ENCODE peak calls at places on chromosomes 11 and 22, in four cellular contexts. One of them, this sample, is unnamed.

GRCh38 chr11:87180743-87181142 is 143.0 kb downstream of the TMEM135 start:
- DNase-seq in Calu3: no peak
- DNase-seq in GDM1: no peak
- DNase-seq in dorsolateral prefrontal cortex: no peak
- DNase-seq in this sample: no peak

GRCh38 chr11:118200901-118201680 is 23.7 kb downstream of the JAML start:
- DNase-seq in Calu3: no peak
- DNase-seq in GDM1: no peak
- DNase-seq in dorsolateral prefrontal cortex: no peak
- DNase-seq in this sample: no peak

GRCh38 chr11:57116654-57117053 is 65.1 kb upstream of the LRRC55 start:
- DNase-seq in Calu3: peak
- DNase-seq in dorsolateral prefrontal cortex: no peak
- DNase-seq in GDM1: peak
- DNase-seq in this sample: no peak

GRCh38 chr11:37306563-37306962 is 708.5 kb upstream of the RAG2 start:
- DNase-seq in GDM1: no peak
- DNase-seq in dorsolateral prefrontal cortex: no peak
- DNase-seq in Calu3: no peak
- DNase-seq in this sample: no peak

GRCh38 chr22:27850000-27850465 is 48.5 kb upstream of the MN1 start:
- DNase-seq in GDM1: no peak
- DNase-seq in dorsolateral prefrontal cortex: no peak
- DNase-seq in Calu3: no peak
- DNase-seq in this sample: no peak

GRCh38 chr11:119479685-119480275 is 56.8 kb upstream of the THY1 start:
- DNase-seq in GDM1: no peak
- DNase-seq in dorsolateral prefrontal cortex: peak
- DNase-seq in Calu3: no peak
- DNase-seq in this sample: no peak

GRCh38 chr22:36998620-36999351 is 20.5 kb downstream of the TST start:
- DNase-seq in Calu3: no peak
- DNase-seq in dorsolateral prefrontal cortex: no peak
- DNase-seq in GDM1: no peak
- DNase-seq in this sample: no peak

GRCh38 chr11:75450826-75451783 is 18.1 kb upstream of the KLHL35 start:
- DNase-seq in GDM1: peak
- DNase-seq in dorsolateral prefrontal cortex: no peak
- DNase-seq in Calu3: peak
- DNase-seq in this sample: no peak

GRCh38 chr11:47109882-47110281 is 66.8 kb downstream of the ARFGAP2 start:
- DNase-seq in Calu3: no peak
- DNase-seq in dorsolateral prefrontal cortex: no peak
- DNase-seq in GDM1: no peak
- DNase-seq in this sample: no peak

GRCh38 chr22:21725956-21726649 is 9.5 kb downstream of the YPEL1 start:
- DNase-seq in dorsolateral prefrontal cortex: no peak
- DNase-seq in GDM1: no peak
- DNase-seq in Calu3: no peak
- DNase-seq in this sample: no peak

GRCh38 chr22:42905702-42906183 is 48.7 kb upstream of the ARFGAP3 start:
- DNase-seq in Calu3: no peak
- DNase-seq in dorsolateral prefrontal cortex: no peak
- DNase-seq in GDM1: no peak
- DNase-seq in this sample: no peak

GRCh38 chr11:57513911-57514537 is 1.5 kb downstream of the SLC43A1 start:
- DNase-seq in Calu3: peak
- DNase-seq in dorsolateral prefrontal cortex: peak
- DNase-seq in GDM1: no peak
- DNase-seq in this sample: no peak

GRCh38 chr11:8041576-8041975 is 39.4 kb upstream of the TUB start:
- DNase-seq in Calu3: no peak
- DNase-seq in GDM1: no peak
- DNase-seq in dorsolateral prefrontal cortex: no peak
- DNase-seq in this sample: no peak

GRCh38 chr11:18617688-18618340 is 16.3 kb downstream of the SPTY2D1 start:
- DNase-seq in Calu3: no peak
- DNase-seq in GDM1: peak
- DNase-seq in dorsolateral prefrontal cortex: no peak
- DNase-seq in this sample: peak

GRCh38 chr11:86578727-86579405 is 93.5 kb downstream of the ME3 start:
- DNase-seq in GDM1: no peak
- DNase-seq in Calu3: no peak
- DNase-seq in dorsolateral prefrontal cortex: no peak
- DNase-seq in this sample: no peak

GRCh38 chr11:43035011-43035564 is 276.7 kb upstream of the API5 start:
- DNase-seq in GDM1: no peak
- DNase-seq in Calu3: peak
- DNase-seq in dorsolateral prefrontal cortex: no peak
- DNase-seq in this sample: no peak

GRCh38 chr11:66336234-66337102 is at the start of gene RIN1:
- DNase-seq in Calu3: peak
- DNase-seq in dorsolateral prefrontal cortex: peak
- DNase-seq in GDM1: no peak
- DNase-seq in this sample: peak

GRCh38 chr11:25183436-25183835 is 686.6 kb downstream of the LUZP2 start:
- DNase-seq in dorsolateral prefrontal cortex: no peak
- DNase-seq in Calu3: no peak
- DNase-seq in GDM1: no peak
- DNase-seq in this sample: no peak

GRCh38 chr11:84091212-84091986 is 805.2 kb upstream of the CCDC90B start:
- DNase-seq in GDM1: no peak
- DNase-seq in dorsolateral prefrontal cortex: no peak
- DNase-seq in Calu3: no peak
- DNase-seq in this sample: no peak

GRCh38 chr11:107999759-108000455 is 8.8 kb upstream of the CUL5 start:
- DNase-seq in Calu3: peak
- DNase-seq in GDM1: peak
- DNase-seq in dorsolateral prefrontal cortex: no peak
- DNase-seq in this sample: peak

GRCh38 chr22:24938741-24939341 is 7.7 kb downstream of the LHFPL7 start:
- DNase-seq in dorsolateral prefrontal cortex: no peak
- DNase-seq in GDM1: no peak
- DNase-seq in Calu3: peak
- DNase-seq in this sample: no peak

GRCh38 chr11:88313441-88313840 is 24.1 kb downstream of the CTSC start:
- DNase-seq in GDM1: no peak
- DNase-seq in Calu3: no peak
- DNase-seq in dorsolateral prefrontal cortex: peak
- DNase-seq in this sample: no peak

GRCh38 chr11:60971520-60971919 is at the start of gene CD6:
- DNase-seq in GDM1: peak
- DNase-seq in dorsolateral prefrontal cortex: no peak
- DNase-seq in Calu3: no peak
- DNase-seq in this sample: no peak

GRCh38 chr11:2437516-2437915 is 6.8 kb downstream of the TRPM5 start:
- DNase-seq in GDM1: no peak
- DNase-seq in dorsolateral prefrontal cortex: no peak
- DNase-seq in Calu3: no peak
- DNase-seq in this sample: no peak

GRCh38 chr22:29053048-29053702 is 8.5 kb downstream of the C22orf31 start:
- DNase-seq in GDM1: no peak
- DNase-seq in Calu3: no peak
- DNase-seq in dorsolateral prefrontal cortex: no peak
- DNase-seq in this sample: no peak

GRCh38 chr11:109956124-109956793 is 136.9 kb upstream of the ZC3H12C start:
- DNase-seq in GDM1: no peak
- DNase-seq in dorsolateral prefrontal cortex: no peak
- DNase-seq in Calu3: no peak
- DNase-seq in this sample: no peak

GRCh38 chr22:42364641-42365336 is 67.4 kb downstream of the NFAM1 start:
- DNase-seq in Calu3: no peak
- DNase-seq in GDM1: no peak
- DNase-seq in dorsolateral prefrontal cortex: no peak
- DNase-seq in this sample: no peak

GRCh38 chr22:26766510-26767350 is 109.3 kb downstream of the MIAT start:
- DNase-seq in dorsolateral prefrontal cortex: no peak
- DNase-seq in GDM1: no peak
- DNase-seq in Calu3: no peak
- DNase-seq in this sample: no peak

GRCh38 chr11:60970369-60970774 is 1.1 kb upstream of the CD6 start:
- DNase-seq in dorsolateral prefrontal cortex: no peak
- DNase-seq in Calu3: peak
- DNase-seq in GDM1: peak
- DNase-seq in this sample: no peak

GRCh38 chr22:37794376-37794775 is 13.4 kb upstream of the GCAT start:
- DNase-seq in dorsolateral prefrontal cortex: no peak
- DNase-seq in GDM1: no peak
- DNase-seq in Calu3: no peak
- DNase-seq in this sample: no peak

GRCh38 chr22:49024775-49025440 is 802.8 kb downstream of the BRD1 start:
- DNase-seq in Calu3: no peak
- DNase-seq in dorsolateral prefrontal cortex: peak
- DNase-seq in GDM1: no peak
- DNase-seq in this sample: no peak

GRCh38 chr22:37303821-37304274 is 21.5 kb downstream of the CYTH4 start:
- DNase-seq in GDM1: peak
- DNase-seq in dorsolateral prefrontal cortex: peak
- DNase-seq in Calu3: peak
- DNase-seq in this sample: no peak

GRCh38 chr11:124434699-124435098 is 10.0 kb upstream of the OR8B4 start:
- DNase-seq in GDM1: no peak
- DNase-seq in dorsolateral prefrontal cortex: no peak
- DNase-seq in Calu3: no peak
- DNase-seq in this sample: no peak

GRCh38 chr22:30572210-30572609 is 2.3 kb downstream of the GAL3ST1 start:
- DNase-seq in dorsolateral prefrontal cortex: no peak
- DNase-seq in GDM1: no peak
- DNase-seq in Calu3: no peak
- DNase-seq in this sample: no peak

GRCh38 chr22:21816787-21817496 is 50.5 kb downstream of the MAPK1 start:
- DNase-seq in GDM1: peak
- DNase-seq in dorsolateral prefrontal cortex: no peak
- DNase-seq in Calu3: peak
- DNase-seq in this sample: peak

GRCh38 chr11:129324533-129325175 is 51.0 kb upstream of the BARX2 start:
- DNase-seq in dorsolateral prefrontal cortex: no peak
- DNase-seq in GDM1: no peak
- DNase-seq in Calu3: peak
- DNase-seq in this sample: no peak

GRCh38 chr22:47164514-47165337 is 402.3 kb downstream of the TBC1D22A start:
- DNase-seq in GDM1: no peak
- DNase-seq in dorsolateral prefrontal cortex: peak
- DNase-seq in Calu3: no peak
- DNase-seq in this sample: no peak

GRCh38 chr11:36313750-36314500 is 17.8 kb downstream of the PRR5L start:
- DNase-seq in GDM1: no peak
- DNase-seq in dorsolateral prefrontal cortex: no peak
- DNase-seq in Calu3: no peak
- DNase-seq in this sample: no peak

GRCh38 chr11:108224908-108225786 is 2.3 kb downstream of the ATM start:
- DNase-seq in dorsolateral prefrontal cortex: no peak
- DNase-seq in Calu3: no peak
- DNase-seq in GDM1: no peak
- DNase-seq in this sample: no peak

This sample was measured in GF-D8.